ENCODE peak calls at places on chromosomes 4 and X, in nine cellular contexts. O, A, Y, J, N, B, H, F and U are unnamed samples.

GRCh38 chr4:41935652-41936021 is 408 bp downstream of the TMEM33 start:
- DNase-seq in O (no peak), A (peak; percentile 61), Y (no peak), J (no peak), N (peak; percentile 63), B (peak; percentile 10), H (peak; percentile 4), F (no peak), U (peak; percentile 44)

GRCh38 chr4:123835852-123836251 is 439.3 kb downstream of the SPRY1 start:
- DNase-seq in O (no peak), A (no peak), Y (no peak), J (no peak), N (no peak), B (no peak), H (no peak), F (no peak), U (no peak)

GRCh38 chr4:130393246-130394041 is 1297.5 kb downstream of the C4orf33 start:
- DNase-seq in O (no peak), A (no peak), Y (no peak), J (no peak), N (peak; percentile 0), B (peak; percentile 60), H (no peak), F (no peak), U (peak; percentile 17)

GRCh38 chr4:61202638-61203495 is 2.7 kb downstream of the ADGRL3 start:
- DNase-seq in O (no peak), A (peak; percentile 32), Y (peak; percentile 63), J (no peak), N (no peak), B (no peak), H (no peak), F (no peak), U (no peak)

GRCh38 chr4:82899339-82899738 is 1.2 kb upstream of the THAP9 start:
- DNase-seq in O (no peak), A (no peak), Y (no peak), J (no peak), N (no peak), B (no peak), H (no peak), F (no peak), U (no peak)

GRCh38 chr4:41432889-41433288 is 105.1 kb upstream of the LIMCH1 start:
- DNase-seq in O (no peak), A (no peak), Y (peak; percentile 94), J (no peak), N (no peak), B (peak; percentile 8), H (no peak), F (no peak), U (peak; percentile 38)

GRCh38 chrX:128439159-128439558 is 387.0 kb upstream of the ACTRT1 start:
- DNase-seq in O (no peak), A (no peak), Y (no peak), J (no peak), N (peak; percentile 0), B (no peak), H (no peak), F (no peak), U (no peak)

GRCh38 chr4:184826315-184827266 is 823 bp upstream of the ACSL1 start:
- DNase-seq in O (peak; percentile 43), A (no peak), Y (peak; percentile 41), J (no peak), N (no peak), B (peak; percentile 16), H (no peak), F (no peak), U (peak; percentile 34)

GRCh38 chr4:161704653-161705052 is 459.1 kb downstream of the FSTL5 start:
- DNase-seq in O (no peak), A (no peak), Y (peak; percentile 8), J (no peak), N (no peak), B (no peak), H (no peak), F (no peak), U (no peak)

GRCh38 chr4:161696957-161697356 is 466.8 kb downstream of the FSTL5 start:
- DNase-seq in O (no peak), A (no peak), Y (peak; percentile 23), J (no peak), N (no peak), B (no peak), H (no peak), F (no peak), U (no peak)

GRCh38 chr4:161704040-161704439 is 459.8 kb downstream of the FSTL5 start:
- DNase-seq in O (no peak), A (no peak), Y (no peak), J (no peak), N (no peak), B (no peak), H (no peak), F (no peak), U (no peak)

DNA sequence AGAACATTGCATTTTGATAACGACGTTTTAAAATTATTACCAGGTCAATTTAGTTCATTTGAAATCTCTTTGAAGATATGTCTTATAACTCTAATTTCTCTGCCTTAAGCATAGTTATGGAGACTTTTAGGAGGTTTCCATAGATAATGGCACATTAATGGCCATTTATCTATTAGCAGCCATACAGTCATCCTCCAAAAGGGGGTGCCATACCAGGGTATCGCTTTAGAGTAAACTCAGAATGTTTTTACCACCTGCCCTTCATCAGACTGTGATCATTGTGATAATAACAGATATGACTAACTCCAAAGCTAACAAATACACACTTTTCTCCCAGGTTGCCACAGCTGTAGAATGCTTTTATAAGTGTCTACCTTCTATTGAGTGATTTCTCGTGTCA is 461.5 kb downstream of the FSTL5 start:
- DNase-seq in O (no peak), A (no peak), Y (peak; percentile 41), J (no peak), N (no peak), B (no peak), H (no peak), F (no peak), U (no peak)
- TF ChIP-seq CTCF in O (no peak), A (no peak), Y (peak; percentile 58), J (no peak), N (no peak), B (no peak), H (peak; percentile 32), F (no peak), U (no peak)

GRCh38 chrX:153817291-153817690 is 13.1 kb downstream of the PDZD4 start:
- DNase-seq in O (no peak), A (no peak), Y (no peak), J (no peak), N (no peak), B (no peak), H (no peak), F (no peak), U (no peak)

GRCh38 chrX:153820601-153821000 is 9.7 kb downstream of the PDZD4 start:
- DNase-seq in O (no peak), A (no peak), Y (no peak), J (no peak), N (no peak), B (no peak), H (no peak), F (no peak), U (no peak)

GRCh38 chrX:153818571-153819397 is 11.6 kb downstream of the PDZD4 start:
- DNase-seq in O (peak; percentile 47), A (peak; percentile 68), Y (peak; percentile 68), J (no peak), N (no peak), B (no peak), H (no peak), F (no peak), U (peak; percentile 2)

GRCh38 chrX:153821066-153821465 is 9.3 kb downstream of the PDZD4 start:
- DNase-seq in O (no peak), A (no peak), Y (no peak), J (no peak), N (no peak), B (no peak), H (no peak), F (no peak), U (no peak)

DNA sequence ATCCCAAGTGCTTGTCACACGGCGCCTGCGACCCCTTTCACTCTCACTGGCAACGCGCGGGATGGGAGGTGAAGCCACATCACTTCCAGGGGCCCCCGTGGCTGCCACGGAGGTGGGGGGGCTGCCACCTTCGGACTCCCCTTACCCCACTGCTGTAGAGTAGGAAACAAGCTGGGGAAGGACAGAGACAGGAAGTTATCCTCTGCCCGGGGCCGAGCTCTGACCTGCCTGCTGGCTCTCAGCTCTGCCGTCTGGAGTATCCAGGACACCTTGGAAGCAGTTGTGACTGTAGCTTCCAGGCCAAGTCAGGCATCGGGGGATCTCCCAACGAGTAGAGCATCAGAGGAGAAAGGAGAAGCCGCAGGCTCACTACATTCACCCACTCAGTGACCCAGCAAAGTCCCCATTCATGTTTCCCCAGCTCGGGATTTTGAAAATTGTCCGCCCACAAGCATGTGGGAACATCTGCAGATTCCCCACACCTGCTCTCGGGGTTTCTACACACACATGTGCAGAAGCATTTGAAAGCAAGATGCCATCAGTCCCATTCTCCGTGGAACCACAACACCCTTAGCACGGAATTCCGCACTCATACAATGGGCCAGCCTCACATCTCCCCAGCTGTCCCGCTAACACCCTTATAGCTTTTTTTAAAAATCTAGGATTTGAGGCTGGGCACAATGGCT is 10.8 kb downstream of the PDZD4 start:
- DNase-seq in O (no peak), A (no peak), Y (no peak), J (no peak), N (no peak), B (no peak), H (no peak), F (no peak), U (no peak)
- H3K4me3 ChIP-seq in O (peak overlapping the region; percentile 44), A (peak overlapping the region; percentile 20), Y (peak overlapping the region; percentile 52), J (peak overlapping the region; percentile 51), N (peak overlapping the region; percentile 31), B (peak overlapping the region; percentile 42), H (peak overlapping the region; percentile 46), F (no peak overlapping the region), U (peak overlapping the region; percentile 35)

GRCh38 chrX:154526901-154527675 is 11.1 kb upstream of the FAM3A start:
- DNase-seq in O (peak; percentile 80), A (peak; percentile 90), Y (peak; percentile 81), J (peak; percentile 72), N (peak; percentile 56), B (peak; percentile 67), H (peak; percentile 27), F (no peak), U (peak; percentile 77)
- TF ChIP-seq CTCF in O (peak; percentile 25), A (peak; percentile 44), Y (peak; percentile 57), J (no peak), N (peak; percentile 68), B (peak; percentile 52), H (peak; percentile 62), F (peak; percentile 36), U (peak; percentile 58)

GRCh38 chr4:86453044-86453501 is 93.2 kb upstream of the MAPK10 start:
- DNase-seq in O (peak; percentile 27), A (peak; percentile 15), Y (no peak), J (no peak), N (no peak), B (peak; percentile 70), H (no peak), F (no peak), U (peak; percentile 26)

GRCh38 chr4:86450861-86451260 is 91.0 kb upstream of the MAPK10 start:
- DNase-seq in O (no peak), A (no peak), Y (peak; percentile 30), J (no peak), N (no peak), B (no peak), H (no peak), F (no peak), U (no peak)

GRCh38 chr4:86452323-86452995 is 92.6 kb upstream of the MAPK10 start:
- DNase-seq in O (no peak), A (no peak), Y (no peak), J (no peak), N (no peak), B (peak; percentile 38), H (no peak), F (no peak), U (peak; percentile 28)

GRCh38 chr4:86450189-86450588 is 90.3 kb upstream of the MAPK10 start:
- DNase-seq in O (no peak), A (no peak), Y (no peak), J (no peak), N (no peak), B (no peak), H (no peak), F (no peak), U (no peak)

GRCh38 chr4:86451560-86452322 is 91.9 kb upstream of the MAPK10 start:
- DNase-seq in O (no peak), A (no peak), Y (peak; percentile 45), J (no peak), N (no peak), B (peak; percentile 30), H (no peak), F (no peak), U (peak; percentile 41)
- H3K4me3 ChIP-seq in O (peak overlapping the region; percentile 36), A (no peak overlapping the region), Y (no peak overlapping the region), J (no peak overlapping the region), N (no peak overlapping the region), B (peak overlapping the region; percentile 53), H (no peak overlapping the region), F (no peak overlapping the region), U (no peak overlapping the region)